ENCODE peak calls at places on chromosomes 13 and 19, in eight cellular contexts. One of them, this sample, is unnamed.

GRCh38 chr13:113906566-113906965 is 42.7 kb upstream of the GAS6 start:
- DNase-seq in transverse colon: no peak
- DNase-seq in Peyer's patch: no peak
- DNase-seq in tibial nerve: no peak
- DNase-seq in stomach: peak
- DNase-seq in body of pancreas: no peak
- DNase-seq in lower leg skin: peak
- DNase-seq in heart left ventricle: no peak
- DNase-seq in this sample: peak

GRCh38 chr19:1970003-1970805 is 29.2 kb downstream of the CSNK1G2 start:
- DNase-seq in Peyer's patch: no peak
- DNase-seq in stomach: no peak
- DNase-seq in lower leg skin: no peak
- DNase-seq in tibial nerve: no peak
- DNase-seq in heart left ventricle: no peak
- DNase-seq in body of pancreas: no peak
- DNase-seq in transverse colon: no peak
- DNase-seq in this sample: no peak

GRCh38 chr19:35162471-35163326 is 8.2 kb downstream of the FXYD5 start:
- DNase-seq in lower leg skin: no peak
- DNase-seq in stomach: no peak
- DNase-seq in transverse colon: no peak
- DNase-seq in body of pancreas: no peak
- DNase-seq in tibial nerve: no peak
- DNase-seq in Peyer's patch: no peak
- DNase-seq in heart left ventricle: no peak
- DNase-seq in this sample: no peak

GRCh38 chr19:16106121-16106520 is 5.6 kb upstream of the RAB8A start:
- DNase-seq in lower leg skin: no peak
- DNase-seq in body of pancreas: no peak
- DNase-seq in tibial nerve: no peak
- DNase-seq in Peyer's patch: no peak
- DNase-seq in transverse colon: peak
- DNase-seq in heart left ventricle: no peak
- DNase-seq in stomach: no peak
- DNase-seq in this sample: no peak

GRCh38 chr19:56348289-56348877 is 33.7 kb upstream of the ZSCAN5A start:
- DNase-seq in heart left ventricle: no peak
- DNase-seq in lower leg skin: no peak
- DNase-seq in tibial nerve: no peak
- DNase-seq in body of pancreas: no peak
- DNase-seq in Peyer's patch: no peak
- DNase-seq in stomach: no peak
- DNase-seq in transverse colon: no peak
- DNase-seq in this sample: no peak

GRCh38 chr19:31177230-31177629 is 172.0 kb downstream of the TSHZ3 start:
- DNase-seq in heart left ventricle: no peak
- DNase-seq in stomach: no peak
- DNase-seq in body of pancreas: no peak
- DNase-seq in tibial nerve: no peak
- DNase-seq in Peyer's patch: no peak
- DNase-seq in transverse colon: no peak
- DNase-seq in lower leg skin: peak
- DNase-seq in this sample: peak

GRCh38 chr13:32001392-32001768 is 30.2 kb upstream of the FRY start:
- DNase-seq in tibial nerve: no peak
- DNase-seq in stomach: no peak
- DNase-seq in body of pancreas: peak
- DNase-seq in transverse colon: no peak
- DNase-seq in lower leg skin: no peak
- DNase-seq in heart left ventricle: peak
- DNase-seq in Peyer's patch: no peak
- DNase-seq in this sample: no peak

GRCh38 chr13:46396341-46396740 is 9.3 kb upstream of the RUBCNL start:
- DNase-seq in transverse colon: no peak
- DNase-seq in lower leg skin: no peak
- DNase-seq in body of pancreas: no peak
- DNase-seq in heart left ventricle: no peak
- DNase-seq in tibial nerve: no peak
- DNase-seq in Peyer's patch: no peak
- DNase-seq in stomach: no peak
- DNase-seq in this sample: no peak

GRCh38 chr19:37981785-37982475 is 74.9 kb downstream of the SIPA1L3 start:
- DNase-seq in stomach: peak
- DNase-seq in heart left ventricle: no peak
- DNase-seq in body of pancreas: peak
- DNase-seq in tibial nerve: no peak
- DNase-seq in transverse colon: peak
- DNase-seq in Peyer's patch: peak
- DNase-seq in lower leg skin: peak
- DNase-seq in this sample: no peak

GRCh38 chr13:110711778-110712070 is 1.8 kb upstream of the ING1 start:
- DNase-seq in transverse colon: no peak
- DNase-seq in body of pancreas: no peak
- DNase-seq in tibial nerve: no peak
- DNase-seq in heart left ventricle: no peak
- DNase-seq in Peyer's patch: no peak
- DNase-seq in lower leg skin: no peak
- DNase-seq in stomach: no peak
- DNase-seq in this sample: no peak

GRCh38 chr13:103607995-103608394 is 541.8 kb upstream of the SLC10A2 start:
- DNase-seq in tibial nerve: no peak
- DNase-seq in lower leg skin: no peak
- DNase-seq in body of pancreas: no peak
- DNase-seq in Peyer's patch: no peak
- DNase-seq in heart left ventricle: no peak
- DNase-seq in transverse colon: no peak
- DNase-seq in stomach: no peak
- DNase-seq in this sample: no peak

GRCh38 chr19:54179921-54180452 is 7.0 kb upstream of the TMC4 start:
- DNase-seq in transverse colon: peak
- DNase-seq in tibial nerve: no peak
- DNase-seq in heart left ventricle: no peak
- DNase-seq in body of pancreas: no peak
- DNase-seq in Peyer's patch: peak
- DNase-seq in stomach: peak
- DNase-seq in lower leg skin: no peak
- DNase-seq in this sample: no peak
- TF ChIP-seq CTCF in transverse colon: peak
- TF ChIP-seq CTCF in tibial nerve: no peak
- TF ChIP-seq CTCF in heart left ventricle: no peak
- TF ChIP-seq CTCF in body of pancreas: no peak
- TF ChIP-seq CTCF in Peyer's patch: peak
- TF ChIP-seq CTCF in stomach: no peak
- TF ChIP-seq CTCF in lower leg skin: no peak
- TF ChIP-seq CTCF in this sample: no peak

GRCh38 chr19:39407394-39407643 is 672 bp downstream of the ZFP36 start:
- DNase-seq in stomach: no peak
- DNase-seq in transverse colon: no peak
- DNase-seq in heart left ventricle: no peak
- DNase-seq in Peyer's patch: no peak
- DNase-seq in body of pancreas: no peak
- DNase-seq in tibial nerve: no peak
- DNase-seq in lower leg skin: no peak
- DNase-seq in this sample: no peak

GRCh38 chr19:39409207-39409885 is 2.7 kb downstream of the ZFP36 start:
- DNase-seq in body of pancreas: peak
- DNase-seq in stomach: peak
- DNase-seq in Peyer's patch: peak
- DNase-seq in tibial nerve: peak
- DNase-seq in heart left ventricle: peak
- DNase-seq in lower leg skin: peak
- DNase-seq in transverse colon: peak
- DNase-seq in this sample: peak

GRCh38 chr19:39409886-39410619 is 2.4 kb upstream of the PLEKHG2 start:
- DNase-seq in lower leg skin: peak
- DNase-seq in tibial nerve: peak
- DNase-seq in transverse colon: peak
- DNase-seq in Peyer's patch: peak
- DNase-seq in heart left ventricle: peak
- DNase-seq in body of pancreas: peak
- DNase-seq in stomach: peak
- DNase-seq in this sample: no peak

GRCh38 chr19:39407644-39408391 is 1.2 kb downstream of the ZFP36 start:
- DNase-seq in Peyer's patch: peak
- DNase-seq in transverse colon: peak
- DNase-seq in tibial nerve: no peak
- DNase-seq in body of pancreas: peak
- DNase-seq in lower leg skin: peak
- DNase-seq in heart left ventricle: peak
- DNase-seq in stomach: peak
- DNase-seq in this sample: no peak

DNA sequence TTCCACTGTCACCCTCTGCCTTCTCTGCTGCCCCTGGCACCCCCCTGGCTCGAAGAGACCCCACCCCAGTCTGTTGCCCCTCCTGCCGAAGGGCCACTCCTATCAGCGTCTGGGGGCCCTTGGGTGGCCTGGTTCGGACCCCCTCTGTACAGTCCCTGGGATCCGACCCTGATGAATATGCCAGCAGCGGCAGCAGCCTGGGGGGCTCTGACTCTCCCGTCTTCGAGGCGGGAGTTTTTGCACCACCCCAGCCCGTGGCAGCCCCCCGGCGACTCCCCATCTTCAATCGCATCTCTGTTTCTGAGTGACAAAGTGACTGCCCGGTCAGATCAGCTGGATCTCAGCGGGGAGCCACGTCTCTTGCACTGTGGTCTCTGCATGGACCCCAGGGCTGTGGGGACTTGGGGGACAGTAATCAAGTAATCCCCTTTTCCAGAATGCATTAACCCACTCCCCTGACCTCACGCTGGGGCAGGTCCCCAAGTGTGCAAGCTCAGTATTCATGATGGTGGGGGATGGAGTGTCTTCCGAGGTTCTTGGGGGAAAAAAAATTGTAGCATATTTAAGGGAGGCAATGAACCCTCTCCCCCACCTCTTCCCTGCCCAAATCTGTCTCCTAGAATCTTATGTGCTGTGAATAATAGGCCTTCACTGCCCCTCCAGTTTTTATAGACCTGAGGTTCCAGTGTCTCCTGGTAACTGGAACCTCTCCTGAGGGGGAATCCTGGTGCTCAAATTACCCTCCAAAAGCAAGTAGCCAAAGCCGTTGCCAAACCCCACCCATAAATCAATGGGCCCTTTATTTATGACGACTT is 2.0 kb downstream of the ZFP36 start:
- DNase-seq in tibial nerve: peak
- DNase-seq in body of pancreas: peak
- DNase-seq in transverse colon: peak
- DNase-seq in heart left ventricle: no peak
- DNase-seq in stomach: no peak
- DNase-seq in Peyer's patch: no peak
- DNase-seq in lower leg skin: no peak
- DNase-seq in this sample: no peak
- TF ChIP-seq POLR2A in tibial nerve: peak
- TF ChIP-seq POLR2A in body of pancreas: no peak
- TF ChIP-seq POLR2A in transverse colon: peak
- TF ChIP-seq POLR2A in heart left ventricle: peak
- TF ChIP-seq POLR2A in stomach: no peak
- TF ChIP-seq POLR2A in Peyer's patch: no peak
- TF ChIP-seq POLR2A in lower leg skin: no peak
- TF ChIP-seq POLR2A in this sample: peak

DNA sequence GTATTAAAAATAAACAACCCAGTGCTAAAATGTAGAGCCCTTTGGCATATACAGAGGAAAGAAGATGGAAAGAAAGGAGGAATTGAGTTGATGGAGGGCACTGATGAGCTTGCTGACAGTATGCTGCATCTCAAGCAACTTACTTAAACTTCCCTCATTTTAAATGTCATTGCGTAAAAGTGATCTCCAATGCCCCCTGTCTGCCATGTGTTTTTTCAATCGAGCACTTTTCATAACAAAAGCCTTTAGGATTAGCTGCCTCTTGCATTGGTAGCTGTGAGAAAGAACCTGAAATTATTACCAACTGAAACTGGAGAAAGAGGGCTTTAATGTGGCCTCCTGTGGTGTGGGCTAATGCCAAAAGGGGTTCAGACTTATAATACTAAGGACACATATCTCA is 541.6 kb downstream of the SUCLA2 start:
- DNase-seq in lower leg skin: no peak
- DNase-seq in body of pancreas: no peak
- DNase-seq in Peyer's patch: no peak
- DNase-seq in transverse colon: no peak
- DNase-seq in stomach: no peak
- DNase-seq in heart left ventricle: no peak
- DNase-seq in tibial nerve: no peak
- DNase-seq in this sample: no peak
- TF ChIP-seq CTCF in lower leg skin: no peak
- TF ChIP-seq CTCF in body of pancreas: no peak
- TF ChIP-seq CTCF in Peyer's patch: no peak
- TF ChIP-seq CTCF in transverse colon: no peak
- TF ChIP-seq CTCF in stomach: no peak
- TF ChIP-seq CTCF in heart left ventricle: no peak
- TF ChIP-seq CTCF in tibial nerve: no peak
- TF ChIP-seq CTCF in this sample: no peak

GRCh38 chr13:49629196-49629938 is 1.1 kb downstream of the ARL11 start:
- DNase-seq in heart left ventricle: no peak
- DNase-seq in transverse colon: no peak
- DNase-seq in tibial nerve: no peak
- DNase-seq in stomach: no peak
- DNase-seq in lower leg skin: no peak
- DNase-seq in body of pancreas: no peak
- DNase-seq in Peyer's patch: no peak
- DNase-seq in this sample: no peak
- TF ChIP-seq POLR2A in heart left ventricle: no peak
- TF ChIP-seq POLR2A in transverse colon: no peak
- TF ChIP-seq POLR2A in tibial nerve: no peak
- TF ChIP-seq POLR2A in stomach: no peak
- TF ChIP-seq POLR2A in lower leg skin: no peak
- TF ChIP-seq POLR2A in body of pancreas: no peak
- TF ChIP-seq POLR2A in Peyer's patch: no peak
- TF ChIP-seq POLR2A in this sample: no peak